ENCODE peak calls at places on chromosomes 2 and 18, in four cellular contexts. S is nephron progenitor cell, R is chondrocyte, K is upper lobe of left lung. L is an unnamed sample.

GRCh38 chr2:26172866-26173595 is at the start of gene GAREM2:
- DNase-seq in S (peak), R (no peak), K (peak), L (no peak)

GRCh38 chr2:213235741-213236140 is 48.5 kb upstream of the SPAG16 start:
- DNase-seq in S (no peak), R (no peak), K (no peak), L (no peak)

GRCh38 chr2:25561136-25561850 is 112.1 kb downstream of the DTNB start:
- DNase-seq in S (no peak), R (no peak), K (no peak), L (no peak)

GRCh38 chr18:6219116-6219717 is 195.5 kb downstream of the L3MBTL4 start:
- DNase-seq in S (peak), R (no peak), K (no peak), L (no peak)

GRCh38 chr2:74843371-74844298 is 9.7 kb downstream of the HK2 start:
- DNase-seq in S (no peak), R (no peak), K (no peak), L (no peak)

GRCh38 chr2:112181571-112182290 is 43.5 kb downstream of the FBLN7 start:
- DNase-seq in S (peak), R (no peak), K (peak), L (no peak)

GRCh38 chr2:25964891-25965290 is 17.4 kb downstream of the KIF3C start:
- DNase-seq in S (no peak), R (no peak), K (no peak), L (no peak)

GRCh38 chr18:3360211-3360610 is 89.8 kb upstream of the TGIF1 start:
- DNase-seq in S (peak), R (no peak), K (peak), L (no peak)

GRCh38 chr2:108987111-108987510 is 1.9 kb downstream of the EDAR start:
- DNase-seq in S (no peak), R (no peak), K (no peak), L (no peak)

GRCh38 chr2:191302459-191303155 is 57.4 kb downstream of the MYO1B start:
- DNase-seq in S (no peak), R (no peak), K (no peak), L (no peak)

GRCh38 chr2:33502025-33502424 is 25.6 kb downstream of the RASGRP3 start:
- DNase-seq in S (no peak), R (no peak), K (no peak), L (no peak)

GRCh38 chr2:236879416-236879963 is 206.2 kb upstream of the COPS8 start:
- DNase-seq in S (no peak), R (no peak), K (no peak), L (no peak)

GRCh38 chr2:15912203-15912602 is 28.1 kb upstream of the MYCN start:
- DNase-seq in S (no peak), R (no peak), K (no peak), L (no peak)

GRCh38 chr2:64922482-64923384 is 66.5 kb upstream of the SLC1A4 start:
- DNase-seq in S (no peak), R (no peak), K (no peak), L (no peak)

GRCh38 chr2:239832101-239832994 is 192.8 kb downstream of the NDUFA10 start:
- DNase-seq in S (no peak), R (no peak), K (no peak), L (peak)

GRCh38 chr2:150271952-150272351 is 215.5 kb downstream of the RND3 start:
- DNase-seq in S (no peak), R (no peak), K (no peak), L (no peak)

GRCh38 chr18:47953471-47953931 is 23.0 kb upstream of the SMAD2 start:
- DNase-seq in S (peak), R (no peak), K (no peak), L (peak)

GRCh38 chr2:150693556-150693955 is 206.1 kb upstream of the RND3 start:
- DNase-seq in S (no peak), R (no peak), K (no peak), L (no peak)

GRCh38 chr18:33745396-33745795 is 167.4 kb downstream of the ASXL3 start:
- DNase-seq in S (no peak), R (no peak), K (no peak), L (no peak)

GRCh38 chr2:144515694-144516416 is 4.1 kb downstream of the ZEB2 start:
- DNase-seq in S (peak), R (no peak), K (peak), L (peak)

GRCh38 chr18:51054764-51055163 is 24.8 kb downstream of the SMAD4 start:
- DNase-seq in S (no peak), R (no peak), K (no peak), L (no peak)

GRCh38 chr2:179861777-179862117 is 335 bp upstream of the ZNF385B start:
- DNase-seq in S (peak), R (no peak), K (no peak), L (no peak)

GRCh38 chr18:500556-501405 is at the start of gene COLEC12:
- DNase-seq in S (peak), R (peak), K (peak), L (no peak)

GRCh38 chr18:10481831-10482230 is 27.4 kb downstream of the APCDD1 start:
- DNase-seq in S (no peak), R (no peak), K (no peak), L (no peak)

GRCh38 chr18:34767601-34768027 is 57.5 kb downstream of the DTNA start:
- DNase-seq in S (no peak), R (no peak), K (no peak), L (no peak)

GRCh38 chr18:22318745-22319407 is 98.8 kb downstream of the CTAGE1 start:
- DNase-seq in S (no peak), R (no peak), K (no peak), L (no peak)

GRCh38 chr18:48227206-48227605 is 182.0 kb downstream of the ZBTB7C start:
- DNase-seq in S (no peak), R (no peak), K (no peak), L (no peak)

GRCh38 chr2:152847067-152847466 is 128.6 kb downstream of the ARL6IP6 start:
- DNase-seq in S (no peak), R (no peak), K (no peak), L (no peak)

GRCh38 chr2:135819211-135819610 is 17.8 kb downstream of the LCT start:
- DNase-seq in S (no peak), R (no peak), K (no peak), L (no peak)

GRCh38 chr2:43989549-43989948 is 6.2 kb downstream of the LRPPRC start:
- DNase-seq in S (no peak), R (no peak), K (no peak), L (no peak)

GRCh38 chr2:224156436-224156835 is 117.3 kb upstream of the SERPINE2 start:
- DNase-seq in S (no peak), R (no peak), K (no peak), L (no peak)

GRCh38 chr2:129483366-129483765 is 496.1 kb upstream of the RAB6C start:
- DNase-seq in S (no peak), R (no peak), K (no peak), L (no peak)

GRCh38 chr2:96860065-96861029 is 2.5 kb upstream of the ANKRD39 start:
- DNase-seq in S (no peak), R (no peak), K (peak), L (no peak)

GRCh38 chr2:69316550-69316949 is 70.5 kb downstream of the GFPT1 start:
- DNase-seq in S (no peak), R (no peak), K (no peak), L (no peak)

GRCh38 chr2:98508690-98509054 is 64.0 kb downstream of the INPP4A start:
- DNase-seq in S (no peak), R (no peak), K (no peak), L (peak)

GRCh38 chr2:20559277-20559676 is 91.6 kb downstream of the HS1BP3 start:
- DNase-seq in S (no peak), R (no peak), K (no peak), L (no peak)

DNA sequence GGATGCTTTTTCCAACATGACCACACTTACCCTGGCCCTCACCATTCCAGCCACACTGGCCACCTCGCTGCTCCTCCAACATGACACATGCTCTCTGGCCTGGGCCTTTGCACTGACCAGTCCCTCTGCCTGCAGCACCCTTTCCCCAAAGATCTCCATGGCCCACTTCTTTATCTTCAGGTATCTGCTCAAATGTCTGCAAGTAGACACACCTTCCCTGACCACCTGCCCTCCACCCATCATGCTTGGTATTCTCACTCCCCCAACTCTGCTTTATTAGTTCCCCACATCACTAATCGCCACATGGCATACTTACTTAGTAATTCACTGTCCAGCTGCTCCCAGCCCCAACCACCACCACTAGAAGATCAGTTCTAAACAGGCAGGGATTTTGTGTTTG is 214.2 kb downstream of the BCL11A start:
- DNase-seq in S (no peak), R (no peak), K (no peak), L (no peak)
- TF ChIP-seq CTCF in S (no peak), R (no peak), K (no peak), L (no peak)

GRCh38 chr2:85797959-85798358 is 44.2 kb downstream of the ATOH8 start:
- DNase-seq in S (peak), R (no peak), K (no peak), L (no peak)
- TF ChIP-seq CTCF in S (peak), R (peak), K (peak), L (no peak)

DNA sequence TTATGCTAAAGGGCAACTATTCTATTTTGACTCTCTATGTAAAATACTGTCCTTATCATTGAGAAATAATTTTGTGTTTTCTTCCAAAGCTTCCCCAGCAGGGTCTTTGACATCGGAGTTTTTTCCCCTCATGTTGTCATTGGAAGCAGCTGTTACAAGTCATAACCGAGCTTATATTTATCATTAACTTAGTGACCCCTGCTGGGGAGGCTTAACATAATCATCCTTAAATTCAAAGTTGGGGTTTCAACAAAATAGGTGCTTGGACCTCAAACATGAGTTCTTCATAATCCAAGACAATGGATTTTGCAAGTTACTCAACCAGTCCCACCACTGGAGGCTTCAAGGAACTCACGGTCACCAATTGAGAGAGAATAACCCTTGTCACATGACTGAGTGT is 330.9 kb downstream of the DCC start:
- DNase-seq in S (no peak), R (no peak), K (no peak), L (no peak)
- TF ChIP-seq CTCF in S (no peak), R (peak), K (peak), L (no peak)

DNA sequence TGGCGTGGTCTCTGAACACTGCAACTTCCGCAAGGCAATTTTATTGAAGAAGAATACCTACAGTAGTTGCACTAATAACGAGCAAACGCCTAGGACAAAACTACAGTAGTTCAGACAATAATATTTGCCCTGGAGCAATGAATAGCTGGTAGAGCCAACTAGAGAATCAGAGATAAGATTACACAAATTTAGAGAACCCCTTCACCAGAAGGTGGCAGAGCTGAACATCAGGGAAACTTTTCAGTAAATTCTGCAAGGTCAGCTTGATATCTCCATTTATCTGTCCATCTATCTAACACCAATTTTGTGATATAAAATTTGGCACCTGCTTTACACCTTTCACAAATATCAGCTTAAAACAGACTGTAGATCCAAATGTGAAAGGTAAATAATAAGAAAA is 43.8 kb downstream of the CDH19 start:
- DNase-seq in S (no peak), R (no peak), K (no peak), L (no peak)
- TF ChIP-seq CTCF in S (peak), R (peak), K (peak), L (no peak)

GRCh38 chr2:117956036-117956791 is 57.7 kb downstream of the CCDC93 start:
- DNase-seq in S (no peak), R (no peak), K (no peak), L (no peak)
- TF ChIP-seq CTCF in S (no peak), R (peak), K (no peak), L (no peak)

GRCh38 chr2:212005077-212005671 is 533.4 kb downstream of the ERBB4 start:
- DNase-seq in S (peak), R (no peak), K (no peak), L (no peak)
- TF ChIP-seq CTCF in S (peak), R (peak), K (peak), L (no peak)

GRCh38 chr2:222860740-222861410 is at the start of gene ACSL3:
- DNase-seq in S (peak), R (peak), K (peak), L (peak)

GRCh38 chr2:222862915-222863544 is 2.2 kb downstream of the ACSL3 start:
- DNase-seq in S (no peak), R (no peak), K (no peak), L (no peak)

GRCh38 chr2:222861411-222862067 is 703 bp downstream of the ACSL3 start:
- DNase-seq in S (no peak), R (no peak), K (no peak), L (peak)

GRCh38 chr2:222864296-222864695 is 3.5 kb downstream of the ACSL3 start:
- DNase-seq in S (no peak), R (no peak), K (no peak), L (no peak)

GRCh38 chr2:222862068-222862914 is 1.5 kb downstream of the ACSL3 start:
- DNase-seq in S (no peak), R (no peak), K (no peak), L (no peak)
- TF ChIP-seq CTCF in S (no peak), R (peak), K (no peak), L (no peak)